ENCODE peak calls at places on chromosomes 3 and 15, in eight cellular contexts. One of them, this sample, is unnamed.

GRCh38 chr3:128402998-128403397 is 63.7 kb downstream of the DNAJB8 start:
- DNase-seq in GM12865: no peak
- DNase-seq in NCI-H2081: peak; percentile 41
- DNase-seq in stimulated activated CD8-positive, alpha-beta memory T cell treated with anti-CD3 and anti-CD28 coated beads, Interleukin-2, amount 100 ng/mL, for 48 hours: no peak
- DNase-seq in neural crest cell: no peak
- DNase-seq in SHP77: no peak
- DNase-seq in progenitor cell of endocrine pancreas: no peak
- DNase-seq in activated naive CD4-positive, alpha-beta T cell treated with anti-CD3 and anti-CD28 coated beads for 36 hours: no peak
- DNase-seq in this sample: no peak

GRCh38 chr15:85992224-85992623 is 87.4 kb upstream of the AGBL1 start:
- DNase-seq in GM12865: no peak
- DNase-seq in NCI-H2081: no peak
- DNase-seq in stimulated activated CD8-positive, alpha-beta memory T cell treated with anti-CD3 and anti-CD28 coated beads, Interleukin-2, amount 100 ng/mL, for 48 hours: no peak
- DNase-seq in neural crest cell: no peak
- DNase-seq in SHP77: no peak
- DNase-seq in progenitor cell of endocrine pancreas: no peak
- DNase-seq in activated naive CD4-positive, alpha-beta T cell treated with anti-CD3 and anti-CD28 coated beads for 36 hours: no peak
- DNase-seq in this sample: no peak

GRCh38 chr3:162994165-162994564 is 1497.6 kb downstream of the OTOL1 start:
- DNase-seq in GM12865: no peak
- DNase-seq in NCI-H2081: no peak
- DNase-seq in stimulated activated CD8-positive, alpha-beta memory T cell treated with anti-CD3 and anti-CD28 coated beads, Interleukin-2, amount 100 ng/mL, for 48 hours: no peak
- DNase-seq in neural crest cell: no peak
- DNase-seq in SHP77: no peak
- DNase-seq in progenitor cell of endocrine pancreas: no peak
- DNase-seq in activated naive CD4-positive, alpha-beta T cell treated with anti-CD3 and anti-CD28 coated beads for 36 hours: no peak
- DNase-seq in this sample: no peak

GRCh38 chr3:154060606-154061380 is 60.4 kb upstream of the ARHGEF26 start:
- DNase-seq in GM12865: no peak
- DNase-seq in NCI-H2081: no peak
- DNase-seq in stimulated activated CD8-positive, alpha-beta memory T cell treated with anti-CD3 and anti-CD28 coated beads, Interleukin-2, amount 100 ng/mL, for 48 hours: no peak
- DNase-seq in neural crest cell: no peak
- DNase-seq in SHP77: no peak
- DNase-seq in progenitor cell of endocrine pancreas: no peak
- DNase-seq in activated naive CD4-positive, alpha-beta T cell treated with anti-CD3 and anti-CD28 coated beads for 36 hours: no peak
- DNase-seq in this sample: no peak

GRCh38 chr15:37135225-37135624 is 34.9 kb upstream of the MEIS2 start:
- DNase-seq in GM12865: peak; percentile 49
- DNase-seq in NCI-H2081: peak; percentile 30
- DNase-seq in stimulated activated CD8-positive, alpha-beta memory T cell treated with anti-CD3 and anti-CD28 coated beads, Interleukin-2, amount 100 ng/mL, for 48 hours: no peak
- DNase-seq in neural crest cell: no peak
- DNase-seq in SHP77: no peak
- DNase-seq in progenitor cell of endocrine pancreas: no peak
- DNase-seq in activated naive CD4-positive, alpha-beta T cell treated with anti-CD3 and anti-CD28 coated beads for 36 hours: no peak
- DNase-seq in this sample: no peak

GRCh38 chr15:91887321-91887720 is 33.8 kb downstream of the SLCO3A1 start:
- DNase-seq in GM12865: no peak
- DNase-seq in NCI-H2081: no peak
- DNase-seq in stimulated activated CD8-positive, alpha-beta memory T cell treated with anti-CD3 and anti-CD28 coated beads, Interleukin-2, amount 100 ng/mL, for 48 hours: no peak
- DNase-seq in neural crest cell: no peak
- DNase-seq in SHP77: no peak
- DNase-seq in progenitor cell of endocrine pancreas: no peak
- DNase-seq in activated naive CD4-positive, alpha-beta T cell treated with anti-CD3 and anti-CD28 coated beads for 36 hours: no peak
- DNase-seq in this sample: no peak

GRCh38 chr3:195899701-195900425 is 8.5 kb downstream of the TNK2 start:
- DNase-seq in GM12865: no peak
- DNase-seq in NCI-H2081: no peak
- DNase-seq in stimulated activated CD8-positive, alpha-beta memory T cell treated with anti-CD3 and anti-CD28 coated beads, Interleukin-2, amount 100 ng/mL, for 48 hours: no peak
- DNase-seq in neural crest cell: no peak
- DNase-seq in SHP77: no peak
- DNase-seq in progenitor cell of endocrine pancreas: no peak
- DNase-seq in activated naive CD4-positive, alpha-beta T cell treated with anti-CD3 and anti-CD28 coated beads for 36 hours: no peak
- DNase-seq in this sample: no peak

GRCh38 chr15:63028442-63029110 is 14.0 kb upstream of the TPM1 start:
- DNase-seq in GM12865: no peak
- DNase-seq in NCI-H2081: no peak
- DNase-seq in stimulated activated CD8-positive, alpha-beta memory T cell treated with anti-CD3 and anti-CD28 coated beads, Interleukin-2, amount 100 ng/mL, for 48 hours: no peak
- DNase-seq in neural crest cell: no peak
- DNase-seq in SHP77: no peak
- DNase-seq in progenitor cell of endocrine pancreas: no peak
- DNase-seq in activated naive CD4-positive, alpha-beta T cell treated with anti-CD3 and anti-CD28 coated beads for 36 hours: no peak
- DNase-seq in this sample: no peak